ENCODE peak calls at places on chromosomes 4 and X, in seven cellular contexts. One of them, this sample, is unnamed.

GRCh38 chr4:37827030-37827705 is 682 bp downstream of the PGM2 start:
- DNase-seq in Peyer's patch: no peak
- DNase-seq in psoas muscle: no peak
- DNase-seq in fibroblast of pulmonary artery: peak
- DNase-seq in neural crest cell: no peak
- DNase-seq in lung: no peak
- DNase-seq in left ventricle myocardium inferior: no peak
- DNase-seq in this sample: no peak

GRCh38 chr4:96356591-96357360 is 516.9 kb downstream of the PDHA2 start:
- DNase-seq in Peyer's patch: no peak
- DNase-seq in psoas muscle: no peak
- DNase-seq in fibroblast of pulmonary artery: peak
- DNase-seq in neural crest cell: no peak
- DNase-seq in lung: no peak
- DNase-seq in left ventricle myocardium inferior: no peak
- DNase-seq in this sample: no peak

GRCh38 chr4:155571184-155571944 is 95.3 kb upstream of the GUCY1A1 start:
- DNase-seq in Peyer's patch: no peak
- DNase-seq in psoas muscle: no peak
- DNase-seq in fibroblast of pulmonary artery: peak
- DNase-seq in neural crest cell: no peak
- DNase-seq in lung: no peak
- DNase-seq in left ventricle myocardium inferior: no peak
- DNase-seq in this sample: no peak

GRCh38 chr4:8394125-8394524 is 46.4 kb downstream of the ACOX3 start:
- DNase-seq in Peyer's patch: no peak
- DNase-seq in psoas muscle: peak
- DNase-seq in fibroblast of pulmonary artery: peak
- DNase-seq in neural crest cell: no peak
- DNase-seq in lung: peak
- DNase-seq in left ventricle myocardium inferior: peak
- DNase-seq in this sample: no peak

GRCh38 chrX:78643106-78643505 is 16.0 kb downstream of the RTL3 start:
- DNase-seq in Peyer's patch: no peak
- DNase-seq in psoas muscle: no peak
- DNase-seq in fibroblast of pulmonary artery: peak
- DNase-seq in neural crest cell: no peak
- DNase-seq in lung: no peak
- DNase-seq in left ventricle myocardium inferior: no peak
- DNase-seq in this sample: no peak

GRCh38 chr4:8706221-8707044 is 113.9 kb downstream of the CPZ start:
- DNase-seq in Peyer's patch: no peak
- DNase-seq in psoas muscle: peak
- DNase-seq in fibroblast of pulmonary artery: no peak
- DNase-seq in neural crest cell: no peak
- DNase-seq in lung: no peak
- DNase-seq in left ventricle myocardium inferior: peak
- DNase-seq in this sample: no peak

GRCh38 chrX:45630078-45630477 is 429.4 kb upstream of the DIPK2B start:
- DNase-seq in Peyer's patch: no peak
- DNase-seq in psoas muscle: no peak
- DNase-seq in fibroblast of pulmonary artery: no peak
- DNase-seq in neural crest cell: no peak
- DNase-seq in lung: no peak
- DNase-seq in left ventricle myocardium inferior: no peak
- DNase-seq in this sample: no peak

GRCh38 chr4:27084685-27085356 is 224.2 kb downstream of the STIM2 start:
- DNase-seq in Peyer's patch: no peak
- DNase-seq in psoas muscle: no peak
- DNase-seq in fibroblast of pulmonary artery: peak
- DNase-seq in neural crest cell: peak
- DNase-seq in lung: no peak
- DNase-seq in left ventricle myocardium inferior: peak
- DNase-seq in this sample: no peak

GRCh38 chr4:122604146-122604545 is 16.7 kb downstream of the IL21 start:
- DNase-seq in Peyer's patch: no peak
- DNase-seq in psoas muscle: no peak
- DNase-seq in fibroblast of pulmonary artery: no peak
- DNase-seq in neural crest cell: no peak
- DNase-seq in lung: peak
- DNase-seq in left ventricle myocardium inferior: no peak
- DNase-seq in this sample: no peak

GRCh38 chr4:88177981-88178632 is 19.7 kb upstream of the ABCG2 start:
- DNase-seq in Peyer's patch: no peak
- DNase-seq in psoas muscle: no peak
- DNase-seq in fibroblast of pulmonary artery: peak
- DNase-seq in neural crest cell: no peak
- DNase-seq in lung: peak
- DNase-seq in left ventricle myocardium inferior: no peak
- DNase-seq in this sample: no peak

GRCh38 chr4:185317880-185318279 is 77.8 kb downstream of the LRP2BP start:
- DNase-seq in Peyer's patch: no peak
- DNase-seq in psoas muscle: no peak
- DNase-seq in fibroblast of pulmonary artery: no peak
- DNase-seq in neural crest cell: no peak
- DNase-seq in lung: no peak
- DNase-seq in left ventricle myocardium inferior: no peak
- DNase-seq in this sample: no peak

GRCh38 chr4:40672528-40673522 is 43.2 kb upstream of the RBM47 start:
- DNase-seq in Peyer's patch: no peak
- DNase-seq in psoas muscle: no peak
- DNase-seq in fibroblast of pulmonary artery: peak
- DNase-seq in neural crest cell: no peak
- DNase-seq in lung: peak
- DNase-seq in left ventricle myocardium inferior: peak
- DNase-seq in this sample: no peak

GRCh38 chrX:40928076-40928475 is 157.2 kb upstream of the USP9X start:
- DNase-seq in Peyer's patch: no peak
- DNase-seq in psoas muscle: no peak
- DNase-seq in fibroblast of pulmonary artery: no peak
- DNase-seq in neural crest cell: no peak
- DNase-seq in lung: no peak
- DNase-seq in left ventricle myocardium inferior: no peak
- DNase-seq in this sample: no peak

GRCh38 chrX:40920351-40920750 is 164.9 kb upstream of the USP9X start:
- DNase-seq in Peyer's patch: no peak
- DNase-seq in psoas muscle: no peak
- DNase-seq in fibroblast of pulmonary artery: no peak
- DNase-seq in neural crest cell: no peak
- DNase-seq in lung: no peak
- DNase-seq in left ventricle myocardium inferior: no peak
- DNase-seq in this sample: no peak

DNA sequence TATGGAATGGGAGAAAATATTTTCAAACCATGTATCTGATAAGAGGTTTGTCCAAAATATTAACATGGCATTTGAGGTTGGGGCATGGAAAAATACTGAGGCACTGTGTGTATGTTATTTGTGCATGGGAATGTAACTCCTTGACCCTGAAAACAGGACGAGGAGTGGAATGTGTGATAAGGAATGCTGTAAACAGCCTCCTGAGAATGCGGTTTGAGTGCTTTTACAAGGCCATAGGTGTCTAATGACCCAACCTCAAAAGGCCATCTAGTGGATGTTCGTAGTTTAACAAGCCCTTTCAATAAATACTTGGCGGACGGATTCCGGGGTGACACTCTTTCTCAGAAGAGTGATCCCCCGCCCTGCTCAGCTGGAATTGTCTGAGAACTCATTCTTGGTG is 162.9 kb upstream of the USP9X start:
- DNase-seq in Peyer's patch: no peak
- DNase-seq in psoas muscle: no peak
- DNase-seq in fibroblast of pulmonary artery: peak
- DNase-seq in neural crest cell: no peak
- DNase-seq in lung: no peak
- DNase-seq in left ventricle myocardium inferior: no peak
- DNase-seq in this sample: no peak
- TF ChIP-seq CTCF in Peyer's patch: no peak
- TF ChIP-seq CTCF in psoas muscle: peak
- TF ChIP-seq CTCF in fibroblast of pulmonary artery: peak
- TF ChIP-seq CTCF in neural crest cell: peak
- TF ChIP-seq CTCF in lung: no peak
- TF ChIP-seq CTCF in left ventricle myocardium inferior: peak
- TF ChIP-seq CTCF in this sample: no peak

GRCh38 chrX:149487292-149487691 is 17.8 kb downstream of the IDS start:
- DNase-seq in Peyer's patch: no peak
- DNase-seq in psoas muscle: no peak
- DNase-seq in fibroblast of pulmonary artery: no peak
- DNase-seq in neural crest cell: no peak
- DNase-seq in lung: no peak
- DNase-seq in left ventricle myocardium inferior: no peak
- DNase-seq in this sample: no peak
- TF ChIP-seq CTCF in Peyer's patch: no peak
- TF ChIP-seq CTCF in psoas muscle: no peak
- TF ChIP-seq CTCF in fibroblast of pulmonary artery: peak
- TF ChIP-seq CTCF in neural crest cell: peak
- TF ChIP-seq CTCF in lung: no peak
- TF ChIP-seq CTCF in left ventricle myocardium inferior: peak
- TF ChIP-seq CTCF in this sample: no peak

DNA sequence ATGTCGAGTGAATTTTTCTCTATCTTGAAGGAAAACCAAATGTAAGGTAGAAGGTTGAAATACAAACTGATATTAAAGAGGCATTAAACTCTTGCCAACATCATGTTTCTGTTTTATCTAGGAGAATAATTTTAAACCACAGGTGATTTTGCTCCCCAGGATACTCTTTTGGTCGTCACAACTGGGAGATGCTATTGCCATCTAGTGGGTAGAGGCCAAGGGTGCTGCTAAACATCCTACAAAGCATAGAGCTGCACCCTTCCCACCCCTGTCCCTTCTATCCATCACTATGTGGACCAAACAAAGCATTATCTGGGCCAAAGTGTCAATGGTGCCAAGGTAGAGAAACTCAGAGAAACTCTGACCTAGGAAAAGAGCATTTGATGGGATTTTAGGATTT is 154.6 kb upstream of the MAGEB2 start:
- DNase-seq in Peyer's patch: no peak
- DNase-seq in psoas muscle: no peak
- DNase-seq in fibroblast of pulmonary artery: peak
- DNase-seq in neural crest cell: no peak
- DNase-seq in lung: no peak
- DNase-seq in left ventricle myocardium inferior: no peak
- DNase-seq in this sample: no peak
- TF ChIP-seq CTCF in Peyer's patch: no peak
- TF ChIP-seq CTCF in psoas muscle: no peak
- TF ChIP-seq CTCF in fibroblast of pulmonary artery: peak
- TF ChIP-seq CTCF in neural crest cell: peak
- TF ChIP-seq CTCF in lung: no peak
- TF ChIP-seq CTCF in left ventricle myocardium inferior: peak
- TF ChIP-seq CTCF in this sample: no peak

GRCh38 chrX:103825881-103826280 is 6.2 kb downstream of the RAB9B start:
- DNase-seq in Peyer's patch: no peak
- DNase-seq in psoas muscle: no peak
- DNase-seq in fibroblast of pulmonary artery: no peak
- DNase-seq in neural crest cell: no peak
- DNase-seq in lung: no peak
- DNase-seq in left ventricle myocardium inferior: no peak
- DNase-seq in this sample: no peak
- TF ChIP-seq CTCF in Peyer's patch: no peak
- TF ChIP-seq CTCF in psoas muscle: no peak
- TF ChIP-seq CTCF in fibroblast of pulmonary artery: no peak
- TF ChIP-seq CTCF in neural crest cell: no peak
- TF ChIP-seq CTCF in lung: no peak
- TF ChIP-seq CTCF in left ventricle myocardium inferior: no peak
- TF ChIP-seq CTCF in this sample: no peak

GRCh38 chr4:74175379-74175778 is 17.5 kb downstream of the MTHFD2L start:
- DNase-seq in Peyer's patch: no peak
- DNase-seq in psoas muscle: no peak
- DNase-seq in fibroblast of pulmonary artery: no peak
- DNase-seq in neural crest cell: no peak
- DNase-seq in lung: no peak
- DNase-seq in left ventricle myocardium inferior: no peak
- DNase-seq in this sample: no peak
- TF ChIP-seq CTCF in Peyer's patch: no peak
- TF ChIP-seq CTCF in psoas muscle: no peak
- TF ChIP-seq CTCF in fibroblast of pulmonary artery: no peak
- TF ChIP-seq CTCF in neural crest cell: no peak
- TF ChIP-seq CTCF in lung: no peak
- TF ChIP-seq CTCF in left ventricle myocardium inferior: no peak
- TF ChIP-seq CTCF in this sample: no peak

DNA sequence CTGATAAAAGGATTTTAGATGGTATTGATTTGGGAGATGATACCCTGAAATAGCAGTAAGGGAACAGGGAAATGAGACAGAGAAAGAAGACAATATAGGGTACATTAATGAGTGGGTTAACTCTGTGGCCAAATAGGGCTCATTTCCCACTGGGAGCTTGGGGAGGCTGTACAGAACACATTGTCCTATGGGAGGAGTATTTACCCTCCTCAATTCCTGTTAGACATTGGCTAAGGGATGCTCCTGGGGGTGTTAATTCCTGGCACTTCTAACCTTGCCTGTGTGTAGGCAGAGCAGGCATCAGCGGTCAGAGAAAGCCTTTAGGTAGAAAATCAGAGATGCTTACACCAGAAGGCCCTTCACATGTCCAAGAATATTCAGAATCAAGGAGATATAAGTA is 49.0 kb downstream of the ARHGEF38 start:
- DNase-seq in Peyer's patch: no peak
- DNase-seq in psoas muscle: no peak
- DNase-seq in fibroblast of pulmonary artery: no peak
- DNase-seq in neural crest cell: no peak
- DNase-seq in lung: no peak
- DNase-seq in left ventricle myocardium inferior: no peak
- DNase-seq in this sample: no peak
- TF ChIP-seq CTCF in Peyer's patch: no peak
- TF ChIP-seq CTCF in psoas muscle: no peak
- TF ChIP-seq CTCF in fibroblast of pulmonary artery: no peak
- TF ChIP-seq CTCF in neural crest cell: no peak
- TF ChIP-seq CTCF in lung: no peak
- TF ChIP-seq CTCF in left ventricle myocardium inferior: no peak
- TF ChIP-seq CTCF in this sample: no peak

This sample was measured in natural killer cell.